ENCODE peak calls at places on chromosomes 1 and 21, in ten cellular contexts. One of them, this sample, is unnamed.

GRCh38 chr21:18249542-18250152 is 5.0 kb downstream of the CHODL start:
- DNase-seq in cardiac fibroblast: no peak
- DNase-seq in AG10803: no peak
- DNase-seq in retinal pigment epithelial cell: no peak
- DNase-seq in mesendoderm: peak
- DNase-seq in A549: no peak
- DNase-seq in body of pancreas: no peak
- DNase-seq in heart left ventricle: no peak
- DNase-seq in GM23338: peak
- DNase-seq in small intestine: no peak
- DNase-seq in this sample: no peak

GRCh38 chr1:107795994-107796393 is 169.0 kb downstream of the VAV3 start:
- DNase-seq in cardiac fibroblast: no peak
- DNase-seq in AG10803: no peak
- DNase-seq in retinal pigment epithelial cell: no peak
- DNase-seq in mesendoderm: no peak
- DNase-seq in A549: no peak
- DNase-seq in body of pancreas: no peak
- DNase-seq in heart left ventricle: peak
- DNase-seq in GM23338: no peak
- DNase-seq in small intestine: no peak
- DNase-seq in this sample: no peak

GRCh38 chr1:29962356-29962755 is 726.0 kb downstream of the PTPRU start:
- DNase-seq in cardiac fibroblast: no peak
- DNase-seq in AG10803: no peak
- DNase-seq in retinal pigment epithelial cell: no peak
- DNase-seq in mesendoderm: peak
- DNase-seq in A549: no peak
- DNase-seq in body of pancreas: no peak
- DNase-seq in heart left ventricle: no peak
- DNase-seq in GM23338: no peak
- DNase-seq in small intestine: no peak
- DNase-seq in this sample: no peak

GRCh38 chr21:32382108-32382601 is 10.7 kb downstream of the URB1 start:
- DNase-seq in cardiac fibroblast: peak
- DNase-seq in AG10803: peak
- DNase-seq in retinal pigment epithelial cell: peak
- DNase-seq in mesendoderm: no peak
- DNase-seq in A549: peak
- DNase-seq in body of pancreas: no peak
- DNase-seq in heart left ventricle: no peak
- DNase-seq in GM23338: no peak
- DNase-seq in small intestine: peak
- DNase-seq in this sample: no peak

GRCh38 chr1:171218661-171219060 is 29.6 kb upstream of the FMO1 start:
- DNase-seq in cardiac fibroblast: peak
- DNase-seq in AG10803: no peak
- DNase-seq in retinal pigment epithelial cell: no peak
- DNase-seq in mesendoderm: no peak
- DNase-seq in A549: no peak
- DNase-seq in body of pancreas: no peak
- DNase-seq in heart left ventricle: no peak
- DNase-seq in GM23338: peak
- DNase-seq in small intestine: no peak
- DNase-seq in this sample: no peak

GRCh38 chr1:53807916-53808315 is 30.2 kb downstream of the NDC1 start:
- DNase-seq in cardiac fibroblast: no peak
- DNase-seq in AG10803: peak
- DNase-seq in retinal pigment epithelial cell: peak
- DNase-seq in mesendoderm: no peak
- DNase-seq in A549: no peak
- DNase-seq in body of pancreas: no peak
- DNase-seq in heart left ventricle: no peak
- DNase-seq in GM23338: no peak
- DNase-seq in small intestine: no peak
- DNase-seq in this sample: peak

GRCh38 chr1:234645474-234645953 is 35.5 kb upstream of the IRF2BP2 start:
- DNase-seq in cardiac fibroblast: peak
- DNase-seq in AG10803: peak
- DNase-seq in retinal pigment epithelial cell: no peak
- DNase-seq in mesendoderm: no peak
- DNase-seq in A549: no peak
- DNase-seq in body of pancreas: no peak
- DNase-seq in heart left ventricle: no peak
- DNase-seq in GM23338: no peak
- DNase-seq in small intestine: no peak
- DNase-seq in this sample: no peak

GRCh38 chr1:245091818-245092637 is 62.8 kb upstream of the KIF26B start:
- DNase-seq in cardiac fibroblast: peak
- DNase-seq in AG10803: peak
- DNase-seq in retinal pigment epithelial cell: peak
- DNase-seq in mesendoderm: peak
- DNase-seq in A549: peak
- DNase-seq in body of pancreas: peak
- DNase-seq in heart left ventricle: peak
- DNase-seq in GM23338: no peak
- DNase-seq in small intestine: peak
- DNase-seq in this sample: peak

GRCh38 chr1:201506573-201507567 is at the start of gene CSRP1:
- DNase-seq in cardiac fibroblast: peak
- DNase-seq in AG10803: peak
- DNase-seq in retinal pigment epithelial cell: no peak
- DNase-seq in mesendoderm: peak
- DNase-seq in A549: peak
- DNase-seq in body of pancreas: peak
- DNase-seq in heart left ventricle: peak
- DNase-seq in GM23338: peak
- DNase-seq in small intestine: peak
- DNase-seq in this sample: peak

GRCh38 chr1:201505505-201505893 is 1.4 kb downstream of the CSRP1 start:
- DNase-seq in cardiac fibroblast: peak
- DNase-seq in AG10803: peak
- DNase-seq in retinal pigment epithelial cell: no peak
- DNase-seq in mesendoderm: peak
- DNase-seq in A549: peak
- DNase-seq in body of pancreas: no peak
- DNase-seq in heart left ventricle: peak
- DNase-seq in GM23338: no peak
- DNase-seq in small intestine: peak
- DNase-seq in this sample: no peak

GRCh38 chr1:201504179-201504631 is 2.7 kb downstream of the CSRP1 start:
- DNase-seq in cardiac fibroblast: peak
- DNase-seq in AG10803: peak
- DNase-seq in retinal pigment epithelial cell: no peak
- DNase-seq in mesendoderm: no peak
- DNase-seq in A549: no peak
- DNase-seq in body of pancreas: no peak
- DNase-seq in heart left ventricle: no peak
- DNase-seq in GM23338: no peak
- DNase-seq in small intestine: no peak
- DNase-seq in this sample: no peak

GRCh38 chr1:201504799-201505504 is 2.0 kb downstream of the CSRP1 start:
- DNase-seq in cardiac fibroblast: no peak
- DNase-seq in AG10803: no peak
- DNase-seq in retinal pigment epithelial cell: no peak
- DNase-seq in mesendoderm: no peak
- DNase-seq in A549: no peak
- DNase-seq in body of pancreas: no peak
- DNase-seq in heart left ventricle: no peak
- DNase-seq in GM23338: no peak
- DNase-seq in small intestine: no peak
- DNase-seq in this sample: no peak

DNA sequence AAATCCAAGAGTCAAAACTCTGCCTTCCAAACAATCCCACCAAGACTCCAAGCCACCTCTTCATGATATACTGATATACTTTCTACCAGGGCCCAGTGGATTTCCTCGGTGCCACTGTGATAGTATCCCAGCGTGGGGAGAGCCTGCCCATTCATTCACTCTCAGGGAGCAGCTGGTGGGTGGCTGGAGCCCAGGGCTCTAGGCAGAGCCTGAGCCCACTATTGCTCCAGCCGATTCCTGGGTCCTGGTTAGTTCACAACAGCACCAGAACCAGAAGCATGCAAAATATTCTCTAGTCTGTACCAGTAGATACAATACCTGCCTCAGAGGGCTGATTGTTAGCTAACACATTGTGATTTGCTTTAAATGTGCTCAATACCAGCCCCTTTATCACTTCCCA is 831 bp downstream of the CSRP1 start:
- DNase-seq in cardiac fibroblast: peak
- DNase-seq in AG10803: no peak
- DNase-seq in retinal pigment epithelial cell: no peak
- DNase-seq in mesendoderm: no peak
- DNase-seq in A549: no peak
- DNase-seq in body of pancreas: no peak
- DNase-seq in heart left ventricle: no peak
- DNase-seq in GM23338: no peak
- DNase-seq in small intestine: no peak
- DNase-seq in this sample: no peak
- H3K4me3 ChIP-seq in cardiac fibroblast: peak
- H3K4me3 ChIP-seq in AG10803: peak
- H3K4me3 ChIP-seq in retinal pigment epithelial cell: peak
- H3K4me3 ChIP-seq in mesendoderm: no peak
- H3K4me3 ChIP-seq in A549: peak
- H3K4me3 ChIP-seq in body of pancreas: no peak
- H3K4me3 ChIP-seq in heart left ventricle: peak
- H3K4me3 ChIP-seq in GM23338: peak
- H3K4me3 ChIP-seq in small intestine: peak
- H3K4me3 ChIP-seq in this sample: peak

DNA sequence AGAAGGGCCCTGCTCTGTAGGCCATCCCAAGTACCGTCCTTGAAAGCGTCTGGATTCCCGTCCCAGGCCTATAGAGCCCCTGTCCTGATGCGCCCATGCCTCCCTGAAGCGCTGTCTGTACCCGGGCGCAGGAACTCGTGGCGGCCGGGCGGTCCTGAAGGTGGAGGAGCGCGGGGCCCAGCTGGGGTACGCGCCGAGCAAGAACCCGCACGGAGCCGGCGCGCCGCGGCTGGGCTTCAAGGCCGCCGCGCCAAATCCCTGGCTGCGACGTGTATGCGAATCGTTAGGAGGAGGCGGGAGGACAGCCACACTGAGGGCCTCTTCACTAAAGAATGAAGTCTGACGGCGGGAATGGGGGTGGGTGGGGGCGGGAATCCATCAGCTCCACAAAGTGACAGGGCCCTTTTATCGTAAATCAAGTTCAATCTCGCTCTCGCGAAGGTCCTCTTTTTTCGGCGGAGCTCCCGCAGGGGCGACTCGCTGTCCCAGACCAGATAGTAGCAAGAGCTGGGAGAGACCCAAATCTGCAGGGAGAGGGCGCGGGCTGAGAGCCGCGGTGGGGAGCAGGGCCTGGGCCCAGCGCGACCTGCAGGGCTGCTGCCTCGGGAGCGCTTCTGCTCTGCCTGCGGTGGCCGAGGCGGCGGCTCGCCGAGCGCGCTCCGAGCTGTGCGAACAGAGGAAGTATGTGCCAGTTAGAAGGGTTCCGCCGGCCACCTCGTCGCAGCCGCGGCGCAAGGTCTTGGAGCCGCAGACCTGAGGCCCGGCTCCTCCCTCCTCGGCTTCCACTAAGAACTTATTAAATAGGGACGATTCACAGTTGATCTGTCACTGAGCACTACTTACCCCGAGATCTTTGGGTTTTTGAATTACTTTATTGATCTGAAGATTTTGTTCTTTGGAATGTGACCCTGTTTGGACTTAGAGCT is 10.4 kb downstream of the BARHL2 start:
- DNase-seq in cardiac fibroblast: no peak
- DNase-seq in AG10803: no peak
- DNase-seq in retinal pigment epithelial cell: no peak
- DNase-seq in mesendoderm: peak
- DNase-seq in A549: peak
- DNase-seq in body of pancreas: peak
- DNase-seq in heart left ventricle: no peak
- DNase-seq in GM23338: peak
- DNase-seq in small intestine: no peak
- DNase-seq in this sample: no peak
- H3K4me3 ChIP-seq in cardiac fibroblast: no peak
- H3K4me3 ChIP-seq in AG10803: no peak
- H3K4me3 ChIP-seq in retinal pigment epithelial cell: peak
- H3K4me3 ChIP-seq in mesendoderm: no peak
- H3K4me3 ChIP-seq in A549: peak
- H3K4me3 ChIP-seq in body of pancreas: no peak
- H3K4me3 ChIP-seq in heart left ventricle: peak
- H3K4me3 ChIP-seq in GM23338: peak
- H3K4me3 ChIP-seq in small intestine: no peak
- H3K4me3 ChIP-seq in this sample: peak

GRCh38 chr1:153242160-153242559 is 17.3 kb upstream of the LORICRIN start:
- DNase-seq in cardiac fibroblast: no peak
- DNase-seq in AG10803: no peak
- DNase-seq in retinal pigment epithelial cell: no peak
- DNase-seq in mesendoderm: no peak
- DNase-seq in A549: no peak
- DNase-seq in body of pancreas: no peak
- DNase-seq in heart left ventricle: no peak
- DNase-seq in GM23338: no peak
- DNase-seq in small intestine: no peak
- DNase-seq in this sample: no peak
- H3K4me3 ChIP-seq in cardiac fibroblast: no peak
- H3K4me3 ChIP-seq in AG10803: no peak
- H3K4me3 ChIP-seq in retinal pigment epithelial cell: no peak
- H3K4me3 ChIP-seq in mesendoderm: no peak
- H3K4me3 ChIP-seq in A549: no peak
- H3K4me3 ChIP-seq in body of pancreas: no peak
- H3K4me3 ChIP-seq in heart left ventricle: no peak
- H3K4me3 ChIP-seq in GM23338: no peak
- H3K4me3 ChIP-seq in small intestine: no peak
- H3K4me3 ChIP-seq in this sample: no peak

GRCh38 chr21:36428789-36429671 is 43.8 kb downstream of the CHAF1B start:
- DNase-seq in cardiac fibroblast: no peak
- DNase-seq in AG10803: no peak
- DNase-seq in retinal pigment epithelial cell: no peak
- DNase-seq in mesendoderm: no peak
- DNase-seq in A549: no peak
- DNase-seq in body of pancreas: no peak
- DNase-seq in heart left ventricle: no peak
- DNase-seq in GM23338: no peak
- DNase-seq in small intestine: no peak
- DNase-seq in this sample: no peak

GRCh38 chr21:36429672-36430546 is 44.7 kb downstream of the CHAF1B start:
- DNase-seq in cardiac fibroblast: peak
- DNase-seq in AG10803: peak
- DNase-seq in retinal pigment epithelial cell: peak
- DNase-seq in mesendoderm: peak
- DNase-seq in A549: peak
- DNase-seq in body of pancreas: peak
- DNase-seq in heart left ventricle: peak
- DNase-seq in GM23338: peak
- DNase-seq in small intestine: peak
- DNase-seq in this sample: peak

GRCh38 chr21:36431252-36431651 is 46.1 kb downstream of the CHAF1B start:
- DNase-seq in cardiac fibroblast: no peak
- DNase-seq in AG10803: no peak
- DNase-seq in retinal pigment epithelial cell: no peak
- DNase-seq in mesendoderm: no peak
- DNase-seq in A549: no peak
- DNase-seq in body of pancreas: no peak
- DNase-seq in heart left ventricle: no peak
- DNase-seq in GM23338: no peak
- DNase-seq in small intestine: no peak
- DNase-seq in this sample: no peak

GRCh38 chr21:36433011-36433709 is 46.8 kb downstream of the CLDN14 start:
- DNase-seq in cardiac fibroblast: no peak
- DNase-seq in AG10803: no peak
- DNase-seq in retinal pigment epithelial cell: no peak
- DNase-seq in mesendoderm: no peak
- DNase-seq in A549: no peak
- DNase-seq in body of pancreas: no peak
- DNase-seq in heart left ventricle: no peak
- DNase-seq in GM23338: no peak
- DNase-seq in small intestine: no peak
- DNase-seq in this sample: no peak

DNA sequence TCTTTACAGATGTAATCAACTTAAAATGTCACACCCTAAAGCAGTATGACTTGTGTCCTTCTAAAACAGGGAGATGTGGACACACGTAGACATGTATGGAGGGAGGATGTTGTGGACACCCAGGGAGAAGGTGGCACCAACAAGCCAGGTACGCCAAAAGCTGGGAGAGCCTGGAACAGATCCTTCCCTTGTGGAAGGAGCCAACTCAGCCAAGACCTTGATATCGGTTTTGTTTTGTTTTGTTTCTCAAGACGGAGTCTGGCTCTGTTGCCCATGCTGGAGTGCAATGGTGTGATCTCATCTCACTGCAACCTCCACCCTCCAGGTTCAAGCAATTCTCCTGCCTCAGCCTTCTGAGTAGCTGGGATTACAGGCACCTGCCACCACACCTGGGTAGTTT is 45.6 kb downstream of the CHAF1B start:
- DNase-seq in cardiac fibroblast: peak
- DNase-seq in AG10803: no peak
- DNase-seq in retinal pigment epithelial cell: no peak
- DNase-seq in mesendoderm: no peak
- DNase-seq in A549: no peak
- DNase-seq in body of pancreas: no peak
- DNase-seq in heart left ventricle: no peak
- DNase-seq in GM23338: no peak
- DNase-seq in small intestine: no peak
- DNase-seq in this sample: no peak
- H3K4me3 ChIP-seq in cardiac fibroblast: no peak
- H3K4me3 ChIP-seq in AG10803: no peak
- H3K4me3 ChIP-seq in retinal pigment epithelial cell: peak
- H3K4me3 ChIP-seq in mesendoderm: no peak
- H3K4me3 ChIP-seq in A549: peak
- H3K4me3 ChIP-seq in body of pancreas: no peak
- H3K4me3 ChIP-seq in heart left ventricle: peak
- H3K4me3 ChIP-seq in GM23338: no peak
- H3K4me3 ChIP-seq in small intestine: no peak
- H3K4me3 ChIP-seq in this sample: no peak

This sample was measured in skeletal muscle cell.